ENCODE peak calls at places on chromosomes 12 and 14, in nine cellular contexts. One of them, this sample, is unnamed.
A peak's percentile ranks its signal among the peaks of the same experiment; 100 is the strongest.

GRCh38 chr14:68349900-68350323 is 443.0 kb downstream of the ZFP36L1 start:
- DNase-seq in heart left ventricle: no peak
- DNase-seq in naive thymus-derived CD4-positive, alpha-beta T cell: no peak
- DNase-seq in stimulated activated CD8-positive, alpha-beta memory T cell treated with anti-CD3 and anti-CD28 coated beads, Interleukin-7, amount 100 ng/mL, for 1 hour: no peak
- DNase-seq in HuH-7.5: peak; percentile 60
- DNase-seq in psoas muscle: no peak
- DNase-seq in HEK293T: no peak
- DNase-seq in stimulated activated CD4-positive, alpha-beta T cell treated with anti-CD3 and anti-CD28 coated beads, Interleukin-15, amount 100 ng/mL, for 24 hours: no peak
- DNase-seq in A549: peak; percentile 51
- DNase-seq in this sample: no peak

GRCh38 chr12:112482734-112483133 is 64.0 kb downstream of the PTPN11 start:
- DNase-seq in heart left ventricle: no peak
- DNase-seq in naive thymus-derived CD4-positive, alpha-beta T cell: no peak
- DNase-seq in stimulated activated CD8-positive, alpha-beta memory T cell treated with anti-CD3 and anti-CD28 coated beads, Interleukin-7, amount 100 ng/mL, for 1 hour: no peak
- DNase-seq in HuH-7.5: no peak
- DNase-seq in psoas muscle: no peak
- DNase-seq in HEK293T: no peak
- DNase-seq in stimulated activated CD4-positive, alpha-beta T cell treated with anti-CD3 and anti-CD28 coated beads, Interleukin-15, amount 100 ng/mL, for 24 hours: no peak
- DNase-seq in A549: no peak
- DNase-seq in this sample: no peak

GRCh38 chr14:71583246-71583645 is 349.0 kb upstream of the RGS6 start:
- DNase-seq in heart left ventricle: no peak
- DNase-seq in naive thymus-derived CD4-positive, alpha-beta T cell: no peak
- DNase-seq in stimulated activated CD8-positive, alpha-beta memory T cell treated with anti-CD3 and anti-CD28 coated beads, Interleukin-7, amount 100 ng/mL, for 1 hour: no peak
- DNase-seq in HuH-7.5: no peak
- DNase-seq in psoas muscle: no peak
- DNase-seq in HEK293T: no peak
- DNase-seq in stimulated activated CD4-positive, alpha-beta T cell treated with anti-CD3 and anti-CD28 coated beads, Interleukin-15, amount 100 ng/mL, for 24 hours: no peak
- DNase-seq in A549: no peak
- DNase-seq in this sample: no peak

GRCh38 chr14:55600784-55601561 is 21.0 kb downstream of the KTN1 start:
- DNase-seq in heart left ventricle: no peak
- DNase-seq in naive thymus-derived CD4-positive, alpha-beta T cell: no peak
- DNase-seq in stimulated activated CD8-positive, alpha-beta memory T cell treated with anti-CD3 and anti-CD28 coated beads, Interleukin-7, amount 100 ng/mL, for 1 hour: no peak
- DNase-seq in HuH-7.5: no peak
- DNase-seq in psoas muscle: no peak
- DNase-seq in HEK293T: no peak
- DNase-seq in stimulated activated CD4-positive, alpha-beta T cell treated with anti-CD3 and anti-CD28 coated beads, Interleukin-15, amount 100 ng/mL, for 24 hours: no peak
- DNase-seq in A549: peak; percentile 21
- DNase-seq in this sample: no peak

GRCh38 chr12:54262403-54262925 is 17.5 kb downstream of the CBX5 start:
- DNase-seq in heart left ventricle: no peak
- DNase-seq in naive thymus-derived CD4-positive, alpha-beta T cell: no peak
- DNase-seq in stimulated activated CD8-positive, alpha-beta memory T cell treated with anti-CD3 and anti-CD28 coated beads, Interleukin-7, amount 100 ng/mL, for 1 hour: no peak
- DNase-seq in HuH-7.5: no peak
- DNase-seq in psoas muscle: no peak
- DNase-seq in HEK293T: no peak
- DNase-seq in stimulated activated CD4-positive, alpha-beta T cell treated with anti-CD3 and anti-CD28 coated beads, Interleukin-15, amount 100 ng/mL, for 24 hours: no peak
- DNase-seq in A549: peak; percentile 81
- DNase-seq in this sample: no peak

GRCh38 chr14:93800038-93800937 is 12.0 kb upstream of the PRIMA1 start:
- DNase-seq in heart left ventricle: no peak
- DNase-seq in naive thymus-derived CD4-positive, alpha-beta T cell: no peak
- DNase-seq in stimulated activated CD8-positive, alpha-beta memory T cell treated with anti-CD3 and anti-CD28 coated beads, Interleukin-7, amount 100 ng/mL, for 1 hour: no peak
- DNase-seq in HuH-7.5: no peak
- DNase-seq in psoas muscle: no peak
- DNase-seq in HEK293T: no peak
- DNase-seq in stimulated activated CD4-positive, alpha-beta T cell treated with anti-CD3 and anti-CD28 coated beads, Interleukin-15, amount 100 ng/mL, for 24 hours: no peak
- DNase-seq in A549: no peak
- DNase-seq in this sample: no peak

GRCh38 chr12:71671816-71672215 is 7.7 kb downstream of the THAP2 start:
- DNase-seq in heart left ventricle: no peak
- DNase-seq in naive thymus-derived CD4-positive, alpha-beta T cell: no peak
- DNase-seq in stimulated activated CD8-positive, alpha-beta memory T cell treated with anti-CD3 and anti-CD28 coated beads, Interleukin-7, amount 100 ng/mL, for 1 hour: no peak
- DNase-seq in HuH-7.5: no peak
- DNase-seq in psoas muscle: no peak
- DNase-seq in HEK293T: no peak
- DNase-seq in stimulated activated CD4-positive, alpha-beta T cell treated with anti-CD3 and anti-CD28 coated beads, Interleukin-15, amount 100 ng/mL, for 24 hours: no peak
- DNase-seq in A549: no peak
- DNase-seq in this sample: no peak

GRCh38 chr12:130298322-130298721 is 39.4 kb upstream of the PIWIL1 start:
- DNase-seq in heart left ventricle: no peak
- DNase-seq in naive thymus-derived CD4-positive, alpha-beta T cell: no peak
- DNase-seq in stimulated activated CD8-positive, alpha-beta memory T cell treated with anti-CD3 and anti-CD28 coated beads, Interleukin-7, amount 100 ng/mL, for 1 hour: no peak
- DNase-seq in HuH-7.5: no peak
- DNase-seq in psoas muscle: no peak
- DNase-seq in HEK293T: no peak
- DNase-seq in stimulated activated CD4-positive, alpha-beta T cell treated with anti-CD3 and anti-CD28 coated beads, Interleukin-15, amount 100 ng/mL, for 24 hours: no peak
- DNase-seq in A549: no peak
- DNase-seq in this sample: no peak